ENCODE peak calls at places on chromosomes 6 and 20, in nine cellular contexts. M is CD8-positive, alpha-beta memory T cell; E is endothelial cell of umbilical vein; U is esophagus squamous epithelium; K is right cardiac atrium; A is psoas muscle; O is fibroblast of lung; S is effector memory CD4-positive, alpha-beta T cell; Q is right lobe of liver. X is an unnamed sample.

GRCh38 chr6:16402501-16402900 is 164.1 kb downstream of the GMPR start:
- DNase-seq in M (no peak), E (peak; percentile 26), U (no peak), K (no peak), A (no peak), O (no peak), S (no peak), Q (no peak), X (no peak)

GRCh38 chr6:62013719-62014118 is 272.3 kb downstream of the KHDRBS2 start:
- DNase-seq in M (no peak), E (no peak), U (no peak), K (no peak), A (no peak), O (no peak), S (no peak), Q (no peak), X (no peak)

GRCh38 chr20:47206962-47207641 is 149.4 kb downstream of the ZMYND8 start:
- DNase-seq in M (no peak), E (no peak), U (no peak), K (peak; percentile 19), A (peak; percentile 28), O (no peak), S (no peak), Q (no peak), X (no peak)

GRCh38 chr6:80767808-80768207 is 661.3 kb downstream of the BCKDHB start:
- DNase-seq in M (no peak), E (no peak), U (no peak), K (peak; percentile 75), A (peak; percentile 67), O (peak; percentile 89), S (no peak), Q (no peak), X (peak; percentile 44)

GRCh38 chr6:53353624-53354023 is 4.9 kb upstream of the ELOVL5 start:
- DNase-seq in M (no peak), E (no peak), U (no peak), K (no peak), A (no peak), O (no peak), S (no peak), Q (no peak), X (no peak)

GRCh38 chr20:64065973-64066341 is 3.0 kb downstream of the TCEA2 start:
- DNase-seq in M (peak; percentile 46), E (no peak), U (no peak), K (no peak), A (no peak), O (peak; percentile 76), S (peak; percentile 52), Q (peak; percentile 77), X (no peak)

GRCh38 chr20:12177657-12178293 is 260.1 kb downstream of the BTBD3 start:
- DNase-seq in M (no peak), E (no peak), U (no peak), K (no peak), A (no peak), O (no peak), S (no peak), Q (no peak), X (no peak)

GRCh38 chr20:40771848-40772247 is 82.8 kb upstream of the MAFB start:
- DNase-seq in M (no peak), E (no peak), U (no peak), K (no peak), A (no peak), O (no peak), S (no peak), Q (no peak), X (no peak)

GRCh38 chr6:151524059-151524458 is 30.2 kb downstream of the CCDC170 start:
- DNase-seq in M (no peak), E (peak; percentile 5), U (no peak), K (no peak), A (no peak), O (no peak), S (no peak), Q (no peak), X (no peak)

GRCh38 chr6:4271761-4272505 is 136.6 kb upstream of the ECI2 start:
- DNase-seq in M (no peak), E (peak; percentile 55), U (no peak), K (no peak), A (no peak), O (no peak), S (no peak), Q (no peak), X (no peak)

GRCh38 chr6:107668826-107669474 is 155.2 kb downstream of the SCML4 start:
- DNase-seq in M (no peak), E (no peak), U (no peak), K (peak; percentile 27), A (no peak), O (no peak), S (no peak), Q (no peak), X (no peak)

GRCh38 chr20:17873410-17874270 is 95.0 kb downstream of the SNX5 start:
- DNase-seq in M (no peak), E (peak; percentile 83), U (no peak), K (peak; percentile 94), A (peak; percentile 91), O (peak; percentile 97), S (no peak), Q (peak; percentile 91), X (peak; percentile 84)

GRCh38 chr6:15387118-15387517 is 141.2 kb downstream of the JARID2 start:
- DNase-seq in M (no peak), E (no peak), U (no peak), K (no peak), A (no peak), O (no peak), S (no peak), Q (no peak), X (no peak)

GRCh38 chr20:42747765-42748411 is 441.8 kb downstream of the PTPRT start:
- DNase-seq in M (no peak), E (no peak), U (no peak), K (no peak), A (no peak), O (no peak), S (no peak), Q (no peak), X (no peak)

GRCh38 chr6:125512621-125513020 is 210.9 kb upstream of the HDDC2 start:
- DNase-seq in M (no peak), E (no peak), U (no peak), K (no peak), A (no peak), O (no peak), S (no peak), Q (no peak), X (no peak)

GRCh38 chr20:9200196-9200595 is 131.3 kb downstream of the PLCB4 start:
- DNase-seq in M (no peak), E (no peak), U (no peak), K (no peak), A (no peak), O (peak; percentile 62), S (no peak), Q (no peak), X (no peak)

GRCh38 chr6:157097255-157097936 is 225.9 kb downstream of the TMEM242 start:
- DNase-seq in M (no peak), E (no peak), U (no peak), K (no peak), A (no peak), O (no peak), S (no peak), Q (no peak), X (no peak)

GRCh38 chr6:105713474-105714118 is 310.7 kb upstream of the PREP start:
- DNase-seq in M (no peak), E (no peak), U (no peak), K (no peak), A (no peak), O (peak; percentile 9), S (no peak), Q (no peak), X (no peak)

GRCh38 chr6:109979033-109979921 is 1.2 kb downstream of the GPR6 start:
- DNase-seq in M (no peak), E (no peak), U (no peak), K (peak; percentile 31), A (no peak), O (no peak), S (no peak), Q (peak; percentile 15), X (no peak)

GRCh38 chr20:57617079-57617795 is 3.0 kb downstream of the ZBP1 start:
- DNase-seq in M (no peak), E (no peak), U (no peak), K (no peak), A (peak; percentile 38), O (no peak), S (no peak), Q (no peak), X (peak; percentile 30)
- H3K4me3 ChIP-seq in M (no peak overlapping the region), E (no peak overlapping the region), U (no peak overlapping the region), K (no peak overlapping the region), A (no peak overlapping the region), O (no peak overlapping the region), S (no peak overlapping the region), Q (no peak overlapping the region), X (no peak overlapping the region)

GRCh38 chr6:87926687-87927086 is 121.0 kb upstream of the SPACA1 start:
- DNase-seq in M (no peak), E (no peak), U (no peak), K (no peak), A (no peak), O (no peak), S (no peak), Q (no peak), X (no peak)

GRCh38 chr6:87922947-87923330 is 124.7 kb upstream of the SPACA1 start:
- DNase-seq in M (no peak), E (no peak), U (no peak), K (no peak), A (no peak), O (no peak), S (no peak), Q (no peak), X (no peak)

GRCh38 chr6:87923389-87924050 is 124.1 kb upstream of the SPACA1 start:
- DNase-seq in M (no peak), E (no peak), U (no peak), K (no peak), A (no peak), O (no peak), S (no peak), Q (no peak), X (no peak)

GRCh38 chr6:87926072-87926471 is 121.6 kb upstream of the SPACA1 start:
- DNase-seq in M (no peak), E (no peak), U (no peak), K (no peak), A (no peak), O (no peak), S (no peak), Q (no peak), X (no peak)

GRCh38 chr6:87925373-87926060 is 122.1 kb upstream of the SPACA1 start:
- DNase-seq in M (peak; percentile 21), E (no peak), U (no peak), K (no peak), A (no peak), O (no peak), S (no peak), Q (no peak), X (no peak)
- H3K4me1 ChIP-seq in M (peaks cover 15% of the 10 kb centered on the region), E (no peaks in the 10 kb centered on the region), U (no peaks in the 10 kb centered on the region), K (no peaks in the 10 kb centered on the region), A (peaks cover 10% of the 10 kb centered on the region), O (no peaks in the 10 kb centered on the region), S (no peaks in the 10 kb centered on the region), Q (no peaks in the 10 kb centered on the region), X (peaks cover 8% of the 10 kb centered on the region)

GRCh38 chr20:13554706-13555105 is 84.0 kb downstream of the TASP1 start:
- DNase-seq in M (no peak), E (no peak), U (no peak), K (no peak), A (no peak), O (peak; percentile 34), S (no peak), Q (no peak), X (no peak)
- H3K27ac ChIP-seq in M (no peak overlapping the region), E (no peak overlapping the region), U (no peak overlapping the region), K (no peak overlapping the region), A (no peak overlapping the region), O (no peak overlapping the region), S (no peak overlapping the region), Q (no peak overlapping the region), X (no peak overlapping the region)

GRCh38 chr6:134315974-134316391 is 1.9 kb downstream of the SGK1 start:
- DNase-seq in M (no peak), E (no peak), U (no peak), K (no peak), A (no peak), O (no peak), S (no peak), Q (no peak), X (no peak)
- H3K4me3 ChIP-seq in M (no peak overlapping the region), E (no peak overlapping the region), U (no peak overlapping the region), K (no peak overlapping the region), A (no peak overlapping the region), O (no peak overlapping the region), S (no peak overlapping the region), Q (no peak overlapping the region), X (no peak overlapping the region)

X was measured in left lung.